ENCODE peak calls at places on chromosomes 7 and 10, in five cellular contexts. One of them, this sample, is unnamed.

GRCh38 chr10:17368708-17369272 is 85.6 kb downstream of the ST8SIA6 start:
- DNase-seq in activated T-cell treated with anti-CD3 and anti-CD28 coated beads for 1 hour: no peak
- DNase-seq in fibroblast of the aortic adventitia: no peak
- DNase-seq in endothelial cell: no peak
- DNase-seq in dorsolateral prefrontal cortex: no peak
- DNase-seq in this sample: no peak

GRCh38 chr10:91077549-91078017 is 142.9 kb upstream of the PCGF5 start:
- DNase-seq in dorsolateral prefrontal cortex: peak
- DNase-seq in endothelial cell: no peak
- DNase-seq in activated T-cell treated with anti-CD3 and anti-CD28 coated beads for 1 hour: no peak
- DNase-seq in fibroblast of the aortic adventitia: peak
- DNase-seq in this sample: no peak

GRCh38 chr7:113109718-113110117 is 8.6 kb downstream of the SMIM30 start:
- DNase-seq in endothelial cell: no peak
- DNase-seq in dorsolateral prefrontal cortex: no peak
- DNase-seq in activated T-cell treated with anti-CD3 and anti-CD28 coated beads for 1 hour: no peak
- DNase-seq in fibroblast of the aortic adventitia: no peak
- DNase-seq in this sample: no peak

GRCh38 chr10:78408671-78409472 is 375.2 kb downstream of the RPS24 start:
- DNase-seq in dorsolateral prefrontal cortex: peak
- DNase-seq in fibroblast of the aortic adventitia: peak
- DNase-seq in endothelial cell: no peak
- DNase-seq in activated T-cell treated with anti-CD3 and anti-CD28 coated beads for 1 hour: no peak
- DNase-seq in this sample: no peak

GRCh38 chr7:158957507-158957900 is 101.1 kb downstream of the DYNC2I1 start:
- DNase-seq in endothelial cell: no peak
- DNase-seq in dorsolateral prefrontal cortex: no peak
- DNase-seq in fibroblast of the aortic adventitia: no peak
- DNase-seq in activated T-cell treated with anti-CD3 and anti-CD28 coated beads for 1 hour: no peak
- DNase-seq in this sample: no peak

GRCh38 chr7:24572421-24573007 is 738 bp upstream of the PALS2 start:
- DNase-seq in fibroblast of the aortic adventitia: peak
- DNase-seq in activated T-cell treated with anti-CD3 and anti-CD28 coated beads for 1 hour: no peak
- DNase-seq in endothelial cell: peak
- DNase-seq in dorsolateral prefrontal cortex: no peak
- DNase-seq in this sample: no peak

GRCh38 chr7:102186306-102186705 is 100.4 kb upstream of the SH2B2 start:
- DNase-seq in fibroblast of the aortic adventitia: no peak
- DNase-seq in endothelial cell: no peak
- DNase-seq in dorsolateral prefrontal cortex: no peak
- DNase-seq in activated T-cell treated with anti-CD3 and anti-CD28 coated beads for 1 hour: no peak
- DNase-seq in this sample: no peak

GRCh38 chr10:115947104-115947503 is 325.9 kb downstream of the GFRA1 start:
- DNase-seq in activated T-cell treated with anti-CD3 and anti-CD28 coated beads for 1 hour: no peak
- DNase-seq in fibroblast of the aortic adventitia: peak
- DNase-seq in dorsolateral prefrontal cortex: no peak
- DNase-seq in endothelial cell: no peak
- DNase-seq in this sample: no peak

GRCh38 chr7:135831451-135832220 is 83.0 kb upstream of the FAM180A start:
- DNase-seq in endothelial cell: no peak
- DNase-seq in dorsolateral prefrontal cortex: no peak
- DNase-seq in fibroblast of the aortic adventitia: no peak
- DNase-seq in activated T-cell treated with anti-CD3 and anti-CD28 coated beads for 1 hour: no peak
- DNase-seq in this sample: no peak

GRCh38 chr10:80163741-80164341 is 31.3 kb downstream of the PLAC9 start:
- DNase-seq in dorsolateral prefrontal cortex: peak
- DNase-seq in activated T-cell treated with anti-CD3 and anti-CD28 coated beads for 1 hour: no peak
- DNase-seq in fibroblast of the aortic adventitia: peak
- DNase-seq in endothelial cell: no peak
- DNase-seq in this sample: no peak

GRCh38 chr7:39265912-39266591 is 288.3 kb downstream of the POU6F2 start:
- DNase-seq in activated T-cell treated with anti-CD3 and anti-CD28 coated beads for 1 hour: no peak
- DNase-seq in endothelial cell: no peak
- DNase-seq in fibroblast of the aortic adventitia: no peak
- DNase-seq in dorsolateral prefrontal cortex: no peak
- DNase-seq in this sample: no peak

GRCh38 chr10:94210465-94211186 is 152.1 kb downstream of the NOC3L start:
- DNase-seq in activated T-cell treated with anti-CD3 and anti-CD28 coated beads for 1 hour: no peak
- DNase-seq in endothelial cell: no peak
- DNase-seq in dorsolateral prefrontal cortex: no peak
- DNase-seq in fibroblast of the aortic adventitia: no peak
- DNase-seq in this sample: no peak

GRCh38 chr7:143492043-143492471 is 14.4 kb downstream of the TAS2R41 start:
- DNase-seq in fibroblast of the aortic adventitia: peak
- DNase-seq in activated T-cell treated with anti-CD3 and anti-CD28 coated beads for 1 hour: no peak
- DNase-seq in dorsolateral prefrontal cortex: no peak
- DNase-seq in endothelial cell: no peak
- DNase-seq in this sample: no peak

GRCh38 chr10:52801951-52802350 is 29.4 kb upstream of the MBL2 start:
- DNase-seq in endothelial cell: no peak
- DNase-seq in activated T-cell treated with anti-CD3 and anti-CD28 coated beads for 1 hour: no peak
- DNase-seq in dorsolateral prefrontal cortex: no peak
- DNase-seq in fibroblast of the aortic adventitia: peak
- DNase-seq in this sample: no peak

GRCh38 chr7:44466300-44467216 is 23.9 kb downstream of the NUDCD3 start:
- DNase-seq in fibroblast of the aortic adventitia: peak
- DNase-seq in endothelial cell: no peak
- DNase-seq in dorsolateral prefrontal cortex: no peak
- DNase-seq in activated T-cell treated with anti-CD3 and anti-CD28 coated beads for 1 hour: no peak
- DNase-seq in this sample: no peak

GRCh38 chr10:93150990-93151547 is 77.4 kb downstream of the CYP26A1 start:
- DNase-seq in fibroblast of the aortic adventitia: no peak
- DNase-seq in activated T-cell treated with anti-CD3 and anti-CD28 coated beads for 1 hour: no peak
- DNase-seq in dorsolateral prefrontal cortex: no peak
- DNase-seq in endothelial cell: no peak
- DNase-seq in this sample: no peak

GRCh38 chr10:124632064-124632531 is 112.1 kb downstream of the FAM53B start:
- DNase-seq in dorsolateral prefrontal cortex: peak
- DNase-seq in endothelial cell: peak
- DNase-seq in fibroblast of the aortic adventitia: no peak
- DNase-seq in activated T-cell treated with anti-CD3 and anti-CD28 coated beads for 1 hour: peak
- DNase-seq in this sample: no peak

GRCh38 chr10:96138102-96138501 is 8.0 kb downstream of the ZNF518A start:
- DNase-seq in endothelial cell: no peak
- DNase-seq in activated T-cell treated with anti-CD3 and anti-CD28 coated beads for 1 hour: no peak
- DNase-seq in dorsolateral prefrontal cortex: no peak
- DNase-seq in fibroblast of the aortic adventitia: no peak
- DNase-seq in this sample: no peak

GRCh38 chr7:108515636-108516035 is 10.3 kb downstream of the PNPLA8 start:
- DNase-seq in dorsolateral prefrontal cortex: no peak
- DNase-seq in activated T-cell treated with anti-CD3 and anti-CD28 coated beads for 1 hour: no peak
- DNase-seq in endothelial cell: no peak
- DNase-seq in fibroblast of the aortic adventitia: no peak
- DNase-seq in this sample: no peak

GRCh38 chr7:132519936-132520335 is 56.3 kb downstream of the PLXNA4 start:
- DNase-seq in dorsolateral prefrontal cortex: no peak
- DNase-seq in fibroblast of the aortic adventitia: peak
- DNase-seq in activated T-cell treated with anti-CD3 and anti-CD28 coated beads for 1 hour: no peak
- DNase-seq in endothelial cell: no peak
- DNase-seq in this sample: no peak

GRCh38 chr10:119025336-119025735 is 4.2 kb upstream of the NANOS1 start:
- DNase-seq in dorsolateral prefrontal cortex: no peak
- DNase-seq in endothelial cell: no peak
- DNase-seq in activated T-cell treated with anti-CD3 and anti-CD28 coated beads for 1 hour: no peak
- DNase-seq in fibroblast of the aortic adventitia: peak
- DNase-seq in this sample: no peak

GRCh38 chr10:113179270-113179669 is 229.2 kb downstream of the TCF7L2 start:
- DNase-seq in endothelial cell: no peak
- DNase-seq in activated T-cell treated with anti-CD3 and anti-CD28 coated beads for 1 hour: no peak
- DNase-seq in fibroblast of the aortic adventitia: no peak
- DNase-seq in dorsolateral prefrontal cortex: no peak
- DNase-seq in this sample: no peak

GRCh38 chr10:63711866-63712716 is 190.9 kb downstream of the REEP3 start:
- DNase-seq in activated T-cell treated with anti-CD3 and anti-CD28 coated beads for 1 hour: no peak
- DNase-seq in endothelial cell: no peak
- DNase-seq in dorsolateral prefrontal cortex: peak
- DNase-seq in fibroblast of the aortic adventitia: peak
- DNase-seq in this sample: no peak

GRCh38 chr10:66928000-66928770 is 2.3 kb downstream of the LRRTM3 start:
- DNase-seq in endothelial cell: peak
- DNase-seq in activated T-cell treated with anti-CD3 and anti-CD28 coated beads for 1 hour: no peak
- DNase-seq in fibroblast of the aortic adventitia: no peak
- DNase-seq in dorsolateral prefrontal cortex: peak
- DNase-seq in this sample: no peak

GRCh38 chr7:149887311-149887710 is 13.5 kb downstream of the ATP6V0E2 start:
- DNase-seq in dorsolateral prefrontal cortex: no peak
- DNase-seq in fibroblast of the aortic adventitia: no peak
- DNase-seq in endothelial cell: no peak
- DNase-seq in activated T-cell treated with anti-CD3 and anti-CD28 coated beads for 1 hour: no peak
- DNase-seq in this sample: no peak

GRCh38 chr10:59970396-59971368 is 64.3 kb upstream of the CCDC6 start:
- DNase-seq in endothelial cell: no peak
- DNase-seq in dorsolateral prefrontal cortex: no peak
- DNase-seq in activated T-cell treated with anti-CD3 and anti-CD28 coated beads for 1 hour: no peak
- DNase-seq in fibroblast of the aortic adventitia: no peak
- DNase-seq in this sample: no peak

GRCh38 chr10:88270871-88271713 is 312.0 kb downstream of the RNLS start:
- DNase-seq in fibroblast of the aortic adventitia: peak
- DNase-seq in dorsolateral prefrontal cortex: no peak
- DNase-seq in activated T-cell treated with anti-CD3 and anti-CD28 coated beads for 1 hour: no peak
- DNase-seq in endothelial cell: no peak
- DNase-seq in this sample: no peak

GRCh38 chr7:930975-931758 is 23.3 kb downstream of the ADAP1 start:
- DNase-seq in activated T-cell treated with anti-CD3 and anti-CD28 coated beads for 1 hour: no peak
- DNase-seq in dorsolateral prefrontal cortex: no peak
- DNase-seq in fibroblast of the aortic adventitia: no peak
- DNase-seq in endothelial cell: no peak
- DNase-seq in this sample: no peak

GRCh38 chr7:2399848-2400587 is 3.4 kb upstream of the CHST12 start:
- DNase-seq in activated T-cell treated with anti-CD3 and anti-CD28 coated beads for 1 hour: no peak
- DNase-seq in fibroblast of the aortic adventitia: peak
- DNase-seq in endothelial cell: no peak
- DNase-seq in dorsolateral prefrontal cortex: peak
- DNase-seq in this sample: peak

GRCh38 chr10:43942096-43942885 is 293.6 kb upstream of the ZNF32 start:
- DNase-seq in activated T-cell treated with anti-CD3 and anti-CD28 coated beads for 1 hour: no peak
- DNase-seq in fibroblast of the aortic adventitia: peak
- DNase-seq in endothelial cell: peak
- DNase-seq in dorsolateral prefrontal cortex: no peak
- DNase-seq in this sample: no peak

GRCh38 chr10:89979726-89980125 is 278.3 kb downstream of the KIF20B start:
- DNase-seq in dorsolateral prefrontal cortex: no peak
- DNase-seq in fibroblast of the aortic adventitia: no peak
- DNase-seq in activated T-cell treated with anti-CD3 and anti-CD28 coated beads for 1 hour: no peak
- DNase-seq in endothelial cell: no peak
- DNase-seq in this sample: no peak

GRCh38 chr10:129041916-129042315 is 425.1 kb upstream of the MGMT start:
- DNase-seq in fibroblast of the aortic adventitia: no peak
- DNase-seq in activated T-cell treated with anti-CD3 and anti-CD28 coated beads for 1 hour: no peak
- DNase-seq in dorsolateral prefrontal cortex: no peak
- DNase-seq in endothelial cell: no peak
- DNase-seq in this sample: no peak